ENCODE peak calls at places on chromosomes 5 and 9, in nine cellular contexts. C is PC-3, F is Peyer's patch, Y is GM04504, I is ureter, U is midbrain, W is kidney tubule cell, P is erythroblast, N is SHP77 treated with DMSO at 0.1 percent for 48 hours. T is an unnamed sample.

GRCh38 chr5:140710899-140711552 is 10.8 kb downstream of the ZMAT2 start:
- DNase-seq in C (peak), F (peak), W (peak), U (peak), N (peak), Y (peak), P (peak), I (peak), T (no peak)

GRCh38 chr5:87649455-87649854 is 236.7 kb upstream of the CCNH start:
- DNase-seq in Y (no peak), N (no peak), W (no peak), P (no peak), C (peak), F (no peak), I (no peak), U (no peak), T (no peak)

GRCh38 chr5:126428421-126428820 is 5.2 kb downstream of the GRAMD2B start:
- DNase-seq in I (no peak), C (no peak), U (no peak), F (no peak), Y (no peak), P (no peak), W (peak), N (no peak), T (no peak)

GRCh38 chr9:100063185-100063584 is 35.6 kb downstream of the ERP44 start:
- DNase-seq in Y (no peak), N (no peak), U (no peak), I (no peak), C (no peak), F (no peak), W (peak), P (peak), T (no peak)

GRCh38 chr5:100772011-100772410 is 131.1 kb downstream of the ST8SIA4 start:
- DNase-seq in W (no peak), F (no peak), N (peak), P (no peak), Y (no peak), U (no peak), I (no peak), C (no peak), T (no peak)

GRCh38 chr9:33013962-33014664 is 11.0 kb upstream of the DNAJA1 start:
- DNase-seq in U (no peak), W (no peak), F (no peak), I (no peak), C (no peak), Y (no peak), P (no peak), N (no peak), T (no peak)

GRCh38 chr9:104858846-104859245 is 69.1 kb downstream of the ABCA1 start:
- DNase-seq in C (no peak), N (no peak), Y (no peak), I (no peak), P (no peak), F (no peak), U (no peak), W (no peak), T (no peak)

GRCh38 chr5:109748545-109748944 is 58.8 kb downstream of the MAN2A1 start:
- DNase-seq in U (no peak), W (peak), N (no peak), I (no peak), Y (no peak), C (no peak), F (no peak), P (no peak), T (no peak)

GRCh38 chr5:61637566-61637965 is 305.5 kb downstream of the ZSWIM6 start:
- DNase-seq in W (no peak), U (peak), C (peak), F (no peak), Y (no peak), I (no peak), N (no peak), P (no peak), T (no peak)